ENCODE peak calls at places on chromosomes 12 and 14, in six cellular contexts. O, C, B, W, E and A are unnamed samples.

GRCh38 chr12:65529771-65530435 is 251.4 kb downstream of the MSRB3 start:
- DNase-seq in O (no peak), E (no peak), W (no peak), B (peak; percentile 23), C (no peak), A (no peak)

GRCh38 chr14:78933948-78934524 is 763.9 kb downstream of the NRXN3 start:
- DNase-seq in W (no peak), O (peak; percentile 27), C (peak; percentile 49), E (no peak), B (peak; percentile 47), A (peak; percentile 31)

GRCh38 chr12:116358850-116359761 is 81.6 kb upstream of the MED13L start:
- DNase-seq in B (peak; percentile 97), E (peak; percentile 86), O (peak; percentile 79), C (peak; percentile 94), W (no peak), A (peak; percentile 89)

GRCh38 chr12:23472329-23472971 is 477.0 kb downstream of the SOX5 start:
- DNase-seq in C (no peak), B (no peak), W (no peak), O (no peak), E (no peak), A (peak; percentile 28)

GRCh38 chr14:70660967-70661871 is 19.5 kb downstream of the TTC9 start:
- DNase-seq in C (no peak), O (no peak), E (no peak), B (no peak), W (no peak), A (no peak)

GRCh38 chr14:79279645-79280399 is 931.5 kb downstream of the DIO2 start:
- DNase-seq in E (peak; percentile 17), C (peak; percentile 10), B (peak; percentile 25), O (no peak), W (no peak), A (peak; percentile 43)

GRCh38 chr12:131894313-131894860 is at the start of gene ULK1:
- DNase-seq in W (peak; percentile 70), E (peak; percentile 92), C (peak; percentile 80), B (peak; percentile 88), O (peak; percentile 95), A (peak; percentile 94)

GRCh38 chr14:36256131-36256801 is 64.2 kb downstream of the MBIP start:
- DNase-seq in E (no peak), W (no peak), O (no peak), B (no peak), C (no peak), A (no peak)

DNA sequence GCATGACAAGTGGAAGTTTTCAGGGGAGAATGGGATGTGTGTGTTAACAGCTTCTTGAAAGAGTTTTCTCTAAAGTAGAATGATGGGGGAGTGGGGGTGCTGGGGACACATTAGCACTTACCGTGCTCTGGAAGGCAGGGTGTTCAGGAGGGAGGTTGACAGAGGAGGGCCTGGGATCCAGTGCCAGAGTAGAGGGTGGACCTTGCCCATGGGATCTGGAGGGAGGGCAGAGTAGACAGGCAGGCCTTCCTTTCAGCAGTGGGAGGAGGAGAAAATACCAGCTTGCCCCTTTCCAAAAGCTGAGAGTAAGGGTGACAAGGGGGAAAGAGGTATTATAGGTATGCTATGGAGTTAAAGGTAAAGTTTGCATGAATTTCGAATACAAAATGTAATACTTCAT is 40.1 kb downstream of the TRAF3 start:
- DNase-seq in C (no peak), W (no peak), E (no peak), O (no peak), B (no peak), A (no peak)
- H3K27ac ChIP-seq in C (no peak overlapping the region), W (no peak overlapping the region), E (no peak overlapping the region), O (no peak overlapping the region), B (no peak overlapping the region), A (no peak overlapping the region)

GRCh38 chr12:101969-102878 is 35.7 kb downstream of the IQSEC3 start:
- DNase-seq in W (no peak), E (no peak), B (no peak), C (no peak), O (peak; percentile 54), A (peak; percentile 37)

GRCh38 chr12:102879-103168 is 36.3 kb downstream of the IQSEC3 start:
- DNase-seq in W (no peak), E (no peak), O (no peak), B (no peak), C (no peak), A (no peak)

GRCh38 chr12:104573-105081 is 38.1 kb downstream of the IQSEC3 start:
- DNase-seq in C (no peak), W (no peak), B (no peak), E (no peak), O (no peak), A (no peak)

GRCh38 chr12:105696-106095 is 39.1 kb downstream of the IQSEC3 start:
- DNase-seq in O (no peak), E (no peak), B (no peak), C (no peak), W (no peak), A (no peak)

GRCh38 chr12:103169-103981 is 36.8 kb downstream of the IQSEC3 start:
- DNase-seq in W (peak; percentile 61), B (no peak), E (no peak), O (peak; percentile 84), C (no peak), A (peak; percentile 88)
- H3K4me3 ChIP-seq in W (no peak overlapping the region), B (no peak overlapping the region), E (no peak overlapping the region), O (peak overlapping the region; percentile 7), C (no peak overlapping the region), A (no peak overlapping the region)

GRCh38 chr12:113246478-113247122 is 25.3 kb downstream of the TPCN1 start:
- DNase-seq in W (no peak), C (peak; percentile 38), E (peak; percentile 24), O (no peak), B (no peak), A (peak; percentile 60)
- H3K4ac ChIP-seq in W (peak overlapping the region; percentile 83), C (peak overlapping the region; percentile 72), E (peak overlapping the region; percentile 7), O (no peak overlapping the region), B (peak overlapping the region; percentile 57), A (no peak overlapping the region)

DNA sequence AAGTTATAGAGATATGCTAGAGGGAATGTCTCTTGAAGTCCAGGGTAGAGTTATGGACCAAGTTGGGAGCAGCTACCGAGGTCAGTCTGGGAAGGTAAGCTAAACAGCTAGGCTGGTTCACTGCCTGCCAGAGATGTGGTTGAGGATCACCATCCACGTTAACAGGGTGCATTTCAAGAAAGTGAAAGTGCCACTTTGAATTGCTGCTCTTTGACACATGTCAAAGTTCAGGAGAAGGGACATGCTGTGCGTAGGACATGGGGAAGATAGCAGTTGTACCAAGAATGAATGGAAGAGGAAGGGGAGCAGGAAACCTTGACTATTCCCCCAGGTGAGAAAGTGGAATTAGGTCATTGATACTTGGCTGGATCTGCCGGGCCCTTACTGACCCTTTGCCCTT is 49.5 kb downstream of the MAX start:
- DNase-seq in C (no peak), B (no peak), E (no peak), O (no peak), W (no peak), A (no peak)
- H3K27ac ChIP-seq in C (no peak overlapping the region), B (no peak overlapping the region), E (no peak overlapping the region), O (no peak overlapping the region), W (no peak overlapping the region), A (no peak overlapping the region)

GRCh38 chr14:30138517-30138916 is 210.9 kb upstream of the PRKD1 start:
- DNase-seq in W (no peak), E (no peak), C (peak; percentile 49), O (no peak), B (no peak), A (no peak)
- H3K4me3 ChIP-seq in W (no peak overlapping the region), E (no peak overlapping the region), C (no peak overlapping the region), O (no peak overlapping the region), B (no peak overlapping the region), A (no peak overlapping the region)

DNA sequence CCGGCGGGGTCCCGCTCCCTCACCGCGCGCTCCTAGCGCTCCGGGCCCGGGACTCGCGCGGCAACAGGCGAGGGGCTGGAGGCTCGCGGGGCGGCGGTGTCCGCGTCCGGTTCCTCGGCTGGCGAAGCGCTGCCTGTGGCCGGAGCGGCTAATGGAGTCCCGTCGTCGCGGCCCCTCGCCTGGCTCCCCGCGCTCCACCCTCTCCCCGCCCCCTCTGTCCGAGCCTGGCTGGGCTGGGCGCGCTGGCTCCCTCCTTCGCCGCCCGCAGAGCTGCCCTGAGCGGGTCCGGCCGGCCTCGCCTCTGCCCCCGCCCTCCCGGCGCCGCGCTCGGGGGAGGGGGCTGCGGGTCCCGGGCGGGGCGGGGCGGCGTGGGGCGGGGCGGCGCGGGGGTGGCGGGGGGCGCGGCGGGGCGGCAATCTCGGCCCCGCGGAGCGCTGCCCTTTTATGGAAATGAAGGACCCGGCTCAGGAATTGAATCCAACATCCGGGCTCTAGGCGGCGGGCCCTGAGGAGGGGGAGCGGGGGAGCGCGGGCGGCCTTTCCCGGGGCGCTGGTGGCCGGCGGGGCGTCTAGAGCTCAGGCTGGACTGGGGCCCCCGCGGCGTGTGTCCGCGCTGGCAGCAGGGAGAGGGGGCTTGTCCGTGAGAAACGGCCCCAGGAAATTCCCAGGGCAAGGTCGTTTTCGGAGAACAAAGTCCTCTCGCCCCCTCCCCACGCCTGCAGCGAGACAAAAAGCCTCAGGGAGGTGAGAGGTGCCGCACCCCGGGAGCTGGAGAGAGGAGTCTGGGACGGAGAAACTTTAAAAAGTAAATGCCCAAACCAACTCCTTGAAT is at the start of gene FERMT2:
- DNase-seq in C (peak; percentile 82), O (peak; percentile 90), B (peak; percentile 90), W (no peak), E (peak; percentile 87), A (peak; percentile 94)
- H3K4ac ChIP-seq in C (peak within 1 kb of the TSS; percentile 99), O (peak within 1 kb of the TSS; percentile 46), B (peak within 1 kb of the TSS; percentile 98), W (peak within 1 kb of the TSS; percentile 24), E (peak within 1 kb of the TSS; percentile 99), A (peak within 1 kb of the TSS; percentile 99)

GRCh38 chr12:10143205-10143604 is 13.2 kb upstream of the CLEC7A start:
- DNase-seq in C (peak; percentile 62), W (no peak), E (no peak), O (no peak), B (peak; percentile 65), A (no peak)
- H3K27ac ChIP-seq in C (no peak overlapping the region), W (no peak overlapping the region), E (no peak overlapping the region), O (no peak overlapping the region), B (no peak overlapping the region), A (no peak overlapping the region)

GRCh38 chr14:85288041-85288440 is 241.9 kb upstream of the FLRT2 start:
- DNase-seq in C (no peak), O (no peak), W (no peak), E (no peak), B (no peak), A (no peak)
- H3K4me3 ChIP-seq in C (no peak overlapping the region), O (no peak overlapping the region), W (no peak overlapping the region), E (no peak overlapping the region), B (no peak overlapping the region), A (no peak overlapping the region)